ENCODE peak calls at places on chromosomes 2 and 18, in seven cellular contexts. One of them, this sample, is unnamed.

GRCh38 chr2:172143817-172144216 is 41.1 kb upstream of the DLX2 start:
- DNase-seq in CD8-positive, alpha-beta memory T cell: no peak
- DNase-seq in retinal pigment epithelial cell: no peak
- DNase-seq in WERI-Rb-1: no peak
- DNase-seq in skeletal muscle cell: no peak
- DNase-seq in body of pancreas: no peak
- DNase-seq in IMR-90: no peak
- DNase-seq in this sample: no peak

GRCh38 chr18:12737243-12737902 is 34.5 kb downstream of the PSMG2 start:
- DNase-seq in CD8-positive, alpha-beta memory T cell: no peak
- DNase-seq in retinal pigment epithelial cell: no peak
- DNase-seq in WERI-Rb-1: no peak
- DNase-seq in skeletal muscle cell: no peak
- DNase-seq in body of pancreas: no peak
- DNase-seq in IMR-90: no peak
- DNase-seq in this sample: no peak

GRCh38 chr2:121319941-121320340 is 34.9 kb upstream of the TFCP2L1 start:
- DNase-seq in CD8-positive, alpha-beta memory T cell: no peak
- DNase-seq in retinal pigment epithelial cell: no peak
- DNase-seq in WERI-Rb-1: no peak
- DNase-seq in skeletal muscle cell: no peak
- DNase-seq in body of pancreas: no peak
- DNase-seq in IMR-90: no peak
- DNase-seq in this sample: no peak

GRCh38 chr2:227939271-227940027 is 68.0 kb downstream of the DAW1 start:
- DNase-seq in CD8-positive, alpha-beta memory T cell: no peak
- DNase-seq in retinal pigment epithelial cell: no peak
- DNase-seq in WERI-Rb-1: peak; percentile 46
- DNase-seq in skeletal muscle cell: no peak
- DNase-seq in body of pancreas: peak; percentile 15
- DNase-seq in IMR-90: peak; percentile 15
- DNase-seq in this sample: peak; percentile 68

GRCh38 chr18:43022874-43023273 is 92.6 kb downstream of the RIT2 start:
- DNase-seq in CD8-positive, alpha-beta memory T cell: no peak
- DNase-seq in retinal pigment epithelial cell: no peak
- DNase-seq in WERI-Rb-1: no peak
- DNase-seq in skeletal muscle cell: no peak
- DNase-seq in body of pancreas: no peak
- DNase-seq in IMR-90: no peak
- DNase-seq in this sample: peak; percentile 31

GRCh38 chr2:150474326-150475074 is 13.0 kb downstream of the RND3 start:
- DNase-seq in CD8-positive, alpha-beta memory T cell: no peak
- DNase-seq in retinal pigment epithelial cell: no peak
- DNase-seq in WERI-Rb-1: no peak
- DNase-seq in skeletal muscle cell: no peak
- DNase-seq in body of pancreas: no peak
- DNase-seq in IMR-90: peak; percentile 54
- DNase-seq in this sample: no peak

GRCh38 chr2:105789745-105790466 is 45.2 kb downstream of the NCK2 start:
- DNase-seq in CD8-positive, alpha-beta memory T cell: peak; percentile 55
- DNase-seq in retinal pigment epithelial cell: peak; percentile 90
- DNase-seq in WERI-Rb-1: no peak
- DNase-seq in skeletal muscle cell: no peak
- DNase-seq in body of pancreas: no peak
- DNase-seq in IMR-90: peak; percentile 74
- DNase-seq in this sample: peak; percentile 42

GRCh38 chr18:48714873-48715272 is 176.0 kb downstream of the CTIF start:
- DNase-seq in CD8-positive, alpha-beta memory T cell: no peak
- DNase-seq in retinal pigment epithelial cell: no peak
- DNase-seq in WERI-Rb-1: no peak
- DNase-seq in skeletal muscle cell: no peak
- DNase-seq in body of pancreas: no peak
- DNase-seq in IMR-90: no peak
- DNase-seq in this sample: no peak

GRCh38 chr2:88180594-88181240 is 10.6 kb downstream of the THNSL2 start:
- DNase-seq in CD8-positive, alpha-beta memory T cell: no peak
- DNase-seq in retinal pigment epithelial cell: no peak
- DNase-seq in WERI-Rb-1: no peak
- DNase-seq in skeletal muscle cell: no peak
- DNase-seq in body of pancreas: no peak
- DNase-seq in IMR-90: peak; percentile 2
- DNase-seq in this sample: no peak

GRCh38 chr2:102166189-102166845 is 20.5 kb upstream of the IL1RL2 start:
- DNase-seq in CD8-positive, alpha-beta memory T cell: no peak
- DNase-seq in retinal pigment epithelial cell: no peak
- DNase-seq in WERI-Rb-1: no peak
- DNase-seq in skeletal muscle cell: no peak
- DNase-seq in body of pancreas: peak; percentile 54
- DNase-seq in IMR-90: peak; percentile 69
- DNase-seq in this sample: no peak

GRCh38 chr2:158953454-158953853 is 15.0 kb upstream of the TANC1 start:
- DNase-seq in CD8-positive, alpha-beta memory T cell: no peak
- DNase-seq in retinal pigment epithelial cell: no peak
- DNase-seq in WERI-Rb-1: no peak
- DNase-seq in skeletal muscle cell: peak; percentile 47
- DNase-seq in body of pancreas: no peak
- DNase-seq in IMR-90: peak; percentile 80
- DNase-seq in this sample: peak; percentile 94

GRCh38 chr2:197495433-197496134 is 4.1 kb downstream of the HSPD1 start:
- DNase-seq in CD8-positive, alpha-beta memory T cell: no peak
- DNase-seq in retinal pigment epithelial cell: no peak
- DNase-seq in WERI-Rb-1: no peak
- DNase-seq in skeletal muscle cell: no peak
- DNase-seq in body of pancreas: no peak
- DNase-seq in IMR-90: no peak
- DNase-seq in this sample: no peak

GRCh38 chr2:151381266-151381665 is 23.9 kb downstream of the TNFAIP6 start:
- DNase-seq in CD8-positive, alpha-beta memory T cell: no peak
- DNase-seq in retinal pigment epithelial cell: no peak
- DNase-seq in WERI-Rb-1: no peak
- DNase-seq in skeletal muscle cell: no peak
- DNase-seq in body of pancreas: no peak
- DNase-seq in IMR-90: peak; percentile 65
- DNase-seq in this sample: peak; percentile 79

GRCh38 chr2:218946621-218947020 is 12.8 kb upstream of the CDK5R2 start:
- DNase-seq in CD8-positive, alpha-beta memory T cell: no peak
- DNase-seq in retinal pigment epithelial cell: no peak
- DNase-seq in WERI-Rb-1: no peak
- DNase-seq in skeletal muscle cell: no peak
- DNase-seq in body of pancreas: no peak
- DNase-seq in IMR-90: no peak
- DNase-seq in this sample: peak; percentile 31

GRCh38 chr2:23445450-23445868 is 60.5 kb downstream of the KLHL29 start:
- DNase-seq in CD8-positive, alpha-beta memory T cell: no peak
- DNase-seq in retinal pigment epithelial cell: peak; percentile 42
- DNase-seq in WERI-Rb-1: peak; percentile 2
- DNase-seq in skeletal muscle cell: peak; percentile 71
- DNase-seq in body of pancreas: no peak
- DNase-seq in IMR-90: peak; percentile 76
- DNase-seq in this sample: peak; percentile 70

GRCh38 chr18:13382990-13383821 is 164.6 kb downstream of the LDLRAD4 start:
- DNase-seq in CD8-positive, alpha-beta memory T cell: no peak
- DNase-seq in retinal pigment epithelial cell: no peak
- DNase-seq in WERI-Rb-1: no peak
- DNase-seq in skeletal muscle cell: no peak
- DNase-seq in body of pancreas: no peak
- DNase-seq in IMR-90: no peak
- DNase-seq in this sample: no peak

GRCh38 chr18:62788891-62789290 is 73.5 kb downstream of the PHLPP1 start:
- DNase-seq in CD8-positive, alpha-beta memory T cell: peak; percentile 27
- DNase-seq in retinal pigment epithelial cell: no peak
- DNase-seq in WERI-Rb-1: no peak
- DNase-seq in skeletal muscle cell: no peak
- DNase-seq in body of pancreas: no peak
- DNase-seq in IMR-90: no peak
- DNase-seq in this sample: no peak

GRCh38 chr18:62786689-62787088 is 71.3 kb downstream of the PHLPP1 start:
- DNase-seq in CD8-positive, alpha-beta memory T cell: no peak
- DNase-seq in retinal pigment epithelial cell: no peak
- DNase-seq in WERI-Rb-1: no peak
- DNase-seq in skeletal muscle cell: no peak
- DNase-seq in body of pancreas: no peak
- DNase-seq in IMR-90: no peak
- DNase-seq in this sample: no peak

GRCh38 chr18:62788111-62788510 is 72.8 kb downstream of the PHLPP1 start:
- DNase-seq in CD8-positive, alpha-beta memory T cell: no peak
- DNase-seq in retinal pigment epithelial cell: no peak
- DNase-seq in WERI-Rb-1: no peak
- DNase-seq in skeletal muscle cell: no peak
- DNase-seq in body of pancreas: no peak
- DNase-seq in IMR-90: no peak
- DNase-seq in this sample: no peak

GRCh38 chr18:62795813-62796212 is 80.5 kb downstream of the PHLPP1 start:
- DNase-seq in CD8-positive, alpha-beta memory T cell: no peak
- DNase-seq in retinal pigment epithelial cell: no peak
- DNase-seq in WERI-Rb-1: no peak
- DNase-seq in skeletal muscle cell: no peak
- DNase-seq in body of pancreas: no peak
- DNase-seq in IMR-90: no peak
- DNase-seq in this sample: no peak

GRCh38 chr18:62790836-62791772 is 75.8 kb downstream of the PHLPP1 start:
- DNase-seq in CD8-positive, alpha-beta memory T cell: no peak
- DNase-seq in retinal pigment epithelial cell: no peak
- DNase-seq in WERI-Rb-1: no peak
- DNase-seq in skeletal muscle cell: peak; percentile 38
- DNase-seq in body of pancreas: no peak
- DNase-seq in IMR-90: peak; percentile 75
- DNase-seq in this sample: peak; percentile 24
- H3K4me3 ChIP-seq in CD8-positive, alpha-beta memory T cell: no peak overlapping the region
- H3K4me3 ChIP-seq in retinal pigment epithelial cell: no peak overlapping the region
- H3K4me3 ChIP-seq in WERI-Rb-1: no peak overlapping the region
- H3K4me3 ChIP-seq in skeletal muscle cell: no peak overlapping the region
- H3K4me3 ChIP-seq in body of pancreas: no peak overlapping the region
- H3K4me3 ChIP-seq in IMR-90: no peak overlapping the region
- H3K4me3 ChIP-seq in this sample: no peak overlapping the region

DNA sequence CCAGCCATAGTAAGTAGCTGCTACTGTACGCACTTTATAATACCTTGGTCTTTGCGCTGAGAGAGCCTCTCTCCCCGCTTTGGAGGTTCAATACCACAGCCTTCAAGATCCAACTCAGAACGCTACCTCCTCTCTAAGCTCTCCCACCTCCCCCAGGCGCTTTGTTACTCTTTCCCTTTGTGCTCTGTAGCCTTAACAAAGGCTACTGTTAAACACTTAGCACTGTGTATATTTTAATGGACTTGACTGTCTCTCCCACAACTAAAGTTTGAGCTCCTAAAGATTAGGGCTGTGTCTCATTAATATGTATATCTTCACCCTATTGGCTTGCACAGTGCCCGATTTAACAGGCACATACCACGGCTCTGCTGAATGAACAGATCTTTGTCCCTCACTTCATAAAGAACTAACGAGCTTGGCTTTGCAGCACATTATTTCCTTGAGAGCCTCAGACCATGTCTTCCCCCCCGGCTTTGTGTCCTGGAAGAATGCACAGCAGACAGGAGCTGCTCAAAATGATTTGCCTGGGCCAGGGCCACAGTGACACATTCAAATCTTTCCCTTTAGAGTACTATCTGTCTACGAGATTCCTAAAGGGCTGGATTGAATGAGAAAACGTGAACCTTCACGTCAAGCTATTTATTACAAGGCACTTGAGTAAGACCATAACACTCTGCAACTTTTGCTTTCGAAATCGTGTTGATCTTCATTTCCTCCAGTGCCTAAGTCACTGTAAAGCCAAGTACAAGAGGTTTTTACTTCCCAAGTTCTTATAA is 22.1 kb downstream of the ABHD3 start:
- DNase-seq in CD8-positive, alpha-beta memory T cell: peak; percentile 57
- DNase-seq in retinal pigment epithelial cell: no peak
- DNase-seq in WERI-Rb-1: no peak
- DNase-seq in skeletal muscle cell: peak; percentile 58
- DNase-seq in body of pancreas: no peak
- DNase-seq in IMR-90: peak; percentile 67
- DNase-seq in this sample: peak; percentile 84
- H3K4me3 ChIP-seq in CD8-positive, alpha-beta memory T cell: peak overlapping the region; percentile 62
- H3K4me3 ChIP-seq in retinal pigment epithelial cell: peak overlapping the region; percentile 39
- H3K4me3 ChIP-seq in WERI-Rb-1: no peak overlapping the region
- H3K4me3 ChIP-seq in skeletal muscle cell: peak overlapping the region; percentile 31
- H3K4me3 ChIP-seq in body of pancreas: no peak overlapping the region
- H3K4me3 ChIP-seq in IMR-90: peak overlapping the region; percentile 51
- H3K4me3 ChIP-seq in this sample: peak overlapping the region; percentile 44

DNA sequence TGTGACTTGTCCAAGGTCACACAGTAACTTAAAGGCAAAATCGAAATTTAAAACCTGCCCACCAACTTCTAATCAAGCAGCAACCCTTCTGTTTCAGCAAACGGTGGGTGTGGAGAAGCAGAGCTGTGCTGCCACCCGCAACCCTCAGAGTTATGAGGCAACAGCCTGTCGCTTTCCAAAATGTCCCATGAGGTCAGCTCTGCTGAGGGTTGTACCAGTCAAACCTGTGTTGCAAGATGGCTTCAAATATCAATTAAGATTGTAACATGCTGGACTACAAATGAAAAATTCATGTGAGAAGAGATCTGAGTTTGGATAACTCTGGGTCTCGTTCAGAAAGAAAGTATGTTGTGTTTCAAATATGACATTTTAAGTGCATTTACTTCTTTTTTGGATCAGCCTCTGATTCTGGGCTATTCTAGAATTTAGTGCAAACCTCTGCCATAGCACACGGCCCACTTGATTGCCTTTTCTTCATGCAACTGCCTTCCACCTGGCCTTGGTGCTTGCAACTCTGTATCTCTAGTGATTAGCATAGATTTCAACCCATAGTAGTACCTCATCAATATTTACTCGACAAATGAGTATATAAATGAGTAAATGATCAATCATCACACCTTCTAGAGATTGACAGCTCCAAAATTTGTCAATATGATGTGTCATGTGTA is 69.3 kb downstream of the TIMM21 start:
- DNase-seq in CD8-positive, alpha-beta memory T cell: no peak
- DNase-seq in retinal pigment epithelial cell: no peak
- DNase-seq in WERI-Rb-1: no peak
- DNase-seq in skeletal muscle cell: no peak
- DNase-seq in body of pancreas: peak; percentile 74
- DNase-seq in IMR-90: no peak
- DNase-seq in this sample: no peak
- H3K4me3 ChIP-seq in CD8-positive, alpha-beta memory T cell: no peak overlapping the region
- H3K4me3 ChIP-seq in retinal pigment epithelial cell: no peak overlapping the region
- H3K4me3 ChIP-seq in WERI-Rb-1: no peak overlapping the region
- H3K4me3 ChIP-seq in skeletal muscle cell: no peak overlapping the region
- H3K4me3 ChIP-seq in body of pancreas: no peak overlapping the region
- H3K4me3 ChIP-seq in IMR-90: no peak overlapping the region
- H3K4me3 ChIP-seq in this sample: no peak overlapping the region

DNA sequence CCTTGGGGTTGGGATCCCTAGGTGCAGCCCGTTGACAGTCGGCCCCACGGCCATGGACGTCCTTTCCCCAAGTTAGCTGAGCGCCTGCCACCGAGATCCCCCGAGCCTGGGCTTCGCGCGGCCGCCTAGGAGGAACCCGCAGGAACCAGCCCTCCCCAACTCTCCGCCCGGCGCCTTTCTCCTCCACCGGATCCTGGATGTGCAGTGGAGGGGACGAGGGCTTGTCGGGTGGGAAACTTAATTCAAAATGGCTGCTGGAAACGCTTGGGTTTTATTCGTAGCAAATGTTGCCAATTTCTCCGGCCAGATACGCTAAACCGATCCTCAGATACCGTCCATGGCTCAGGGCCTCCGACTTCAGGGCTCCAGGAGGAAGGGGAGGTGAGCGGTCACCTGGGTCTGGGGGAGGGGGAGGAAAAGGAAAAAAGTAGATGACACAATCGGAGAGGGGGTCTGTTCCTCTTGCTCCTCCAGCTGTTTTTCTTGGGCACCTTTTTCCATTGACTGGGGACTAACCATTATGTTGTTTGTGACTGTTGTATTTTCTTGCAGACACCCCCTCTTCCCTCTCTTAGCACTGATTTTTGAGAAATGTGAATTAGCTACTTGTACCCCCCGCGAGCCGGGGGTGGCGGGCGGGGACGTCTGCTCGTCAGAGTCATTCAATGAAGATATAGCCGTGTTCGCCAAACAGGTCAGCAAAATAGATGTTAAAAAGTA is 4.5 kb downstream of the MEIS1 start:
- DNase-seq in CD8-positive, alpha-beta memory T cell: no peak
- DNase-seq in retinal pigment epithelial cell: no peak
- DNase-seq in WERI-Rb-1: no peak
- DNase-seq in skeletal muscle cell: no peak
- DNase-seq in body of pancreas: no peak
- DNase-seq in IMR-90: no peak
- DNase-seq in this sample: peak; percentile 38
- H3K4me3 ChIP-seq in CD8-positive, alpha-beta memory T cell: no peak overlapping the region
- H3K4me3 ChIP-seq in retinal pigment epithelial cell: peak overlapping the region; percentile 65
- H3K4me3 ChIP-seq in WERI-Rb-1: no peak overlapping the region
- H3K4me3 ChIP-seq in skeletal muscle cell: peak overlapping the region; percentile 83
- H3K4me3 ChIP-seq in body of pancreas: peak overlapping the region; percentile 65
- H3K4me3 ChIP-seq in IMR-90: peak overlapping the region; percentile 99
- H3K4me3 ChIP-seq in this sample: peak overlapping the region; percentile 92

This sample was measured in fibroblast of pulmonary artery.